ENCODE peak calls at places on chromosomes 13 and 19, in five cellular contexts. One of them, this sample, is unnamed.
A peak's percentile ranks its signal among the peaks of the same experiment; 100 is the strongest.

GRCh38 chr19:46489445-46490272 is 6.0 kb downstream of the PNMA8B start:
- DNase-seq in HL-60: no peak
- DNase-seq in psoas muscle: peak; percentile 65
- DNase-seq in osteoblast: peak; percentile 97
- DNase-seq in body of pancreas: peak; percentile 48
- DNase-seq in this sample: no peak

GRCh38 chr13:112752711-112753541 is 63.1 kb downstream of the ATP11A start:
- DNase-seq in psoas muscle: no peak
- DNase-seq in HL-60: no peak
- DNase-seq in osteoblast: peak; percentile 60
- DNase-seq in body of pancreas: no peak
- DNase-seq in this sample: no peak

GRCh38 chr19:44886141-44886540 is 4.9 kb upstream of the TOMM40 start:
- DNase-seq in osteoblast: peak; percentile 22
- DNase-seq in body of pancreas: no peak
- DNase-seq in psoas muscle: no peak
- DNase-seq in HL-60: no peak
- DNase-seq in this sample: no peak

GRCh38 chr13:25180795-25181537 is 8.9 kb upstream of the AMER2 start:
- DNase-seq in body of pancreas: no peak
- DNase-seq in HL-60: no peak
- DNase-seq in osteoblast: no peak
- DNase-seq in psoas muscle: no peak
- DNase-seq in this sample: no peak

GRCh38 chr13:23183292-23183691 is 2.5 kb downstream of the SGCG start:
- DNase-seq in HL-60: no peak
- DNase-seq in psoas muscle: peak; percentile 29
- DNase-seq in osteoblast: no peak
- DNase-seq in body of pancreas: no peak
- DNase-seq in this sample: no peak

GRCh38 chr13:46389985-46390384 is 2.9 kb upstream of the RUBCNL start:
- DNase-seq in body of pancreas: peak; percentile 70
- DNase-seq in HL-60: no peak
- DNase-seq in osteoblast: peak; percentile 32
- DNase-seq in psoas muscle: no peak
- DNase-seq in this sample: no peak

GRCh38 chr13:74687452-74688180 is 553.4 kb upstream of the KLF12 start:
- DNase-seq in body of pancreas: no peak
- DNase-seq in osteoblast: no peak
- DNase-seq in HL-60: no peak
- DNase-seq in psoas muscle: no peak
- DNase-seq in this sample: no peak

GRCh38 chr13:41723136-41723535 is 237.8 kb downstream of the VWA8 start:
- DNase-seq in osteoblast: no peak
- DNase-seq in body of pancreas: no peak
- DNase-seq in psoas muscle: no peak
- DNase-seq in HL-60: no peak
- DNase-seq in this sample: no peak

GRCh38 chr19:12984683-12985048 is 10.6 kb upstream of the NFIX start:
- DNase-seq in psoas muscle: peak; percentile 31
- DNase-seq in body of pancreas: no peak
- DNase-seq in osteoblast: peak; percentile 71
- DNase-seq in HL-60: no peak
- DNase-seq in this sample: no peak

GRCh38 chr19:41641879-41642485 is 15.1 kb upstream of the CEACAM4 start:
- DNase-seq in HL-60: peak; percentile 60
- DNase-seq in osteoblast: peak; percentile 94
- DNase-seq in body of pancreas: peak; percentile 80
- DNase-seq in psoas muscle: no peak
- DNase-seq in this sample: peak; percentile 55

GRCh38 chr19:23071087-23071511 is 45.7 kb upstream of the ZNF730 start:
- DNase-seq in body of pancreas: no peak
- DNase-seq in HL-60: no peak
- DNase-seq in osteoblast: peak; percentile 91
- DNase-seq in psoas muscle: peak; percentile 14
- DNase-seq in this sample: no peak

GRCh38 chr13:51221674-51222509 is at the start of gene FAM124A:
- DNase-seq in osteoblast: peak; percentile 97
- DNase-seq in HL-60: peak; percentile 52
- DNase-seq in psoas muscle: peak; percentile 48
- DNase-seq in body of pancreas: peak; percentile 38
- DNase-seq in this sample: no peak

GRCh38 chr19:55158848-55159793 is 1.6 kb upstream of the TNNI3 start:
- DNase-seq in osteoblast: peak; percentile 94
- DNase-seq in body of pancreas: no peak
- DNase-seq in HL-60: no peak
- DNase-seq in psoas muscle: peak; percentile 45
- DNase-seq in this sample: peak; percentile 78

GRCh38 chr19:3366761-3367571 is 583 bp downstream of the NFIC start:
- DNase-seq in osteoblast: peak; percentile 90
- DNase-seq in body of pancreas: peak; percentile 76
- DNase-seq in psoas muscle: peak; percentile 78
- DNase-seq in HL-60: peak; percentile 71
- DNase-seq in this sample: no peak

GRCh38 chr13:112893570-112894422 is 75.2 kb upstream of the MCF2L start:
- DNase-seq in osteoblast: peak; percentile 92
- DNase-seq in psoas muscle: no peak
- DNase-seq in body of pancreas: peak; percentile 73
- DNase-seq in HL-60: peak; percentile 24
- DNase-seq in this sample: peak; percentile 37

GRCh38 chr19:33394006-33394722 is 20.7 kb downstream of the CEBPG start:
- DNase-seq in HL-60: peak; percentile 76
- DNase-seq in osteoblast: peak; percentile 100
- DNase-seq in body of pancreas: no peak
- DNase-seq in psoas muscle: peak; percentile 85
- DNase-seq in this sample: no peak

GRCh38 chr13:105410602-105411001 is 1124.9 kb downstream of the EFNB2 start:
- DNase-seq in HL-60: no peak
- DNase-seq in osteoblast: peak; percentile 47
- DNase-seq in body of pancreas: peak; percentile 63
- DNase-seq in psoas muscle: peak; percentile 37
- DNase-seq in this sample: no peak

GRCh38 chr13:51902776-51903175 is 41.0 kb downstream of the CCDC70 start:
- DNase-seq in psoas muscle: no peak
- DNase-seq in osteoblast: no peak
- DNase-seq in body of pancreas: no peak
- DNase-seq in HL-60: no peak
- DNase-seq in this sample: no peak

GRCh38 chr19:7542556-7543348 is 7.2 kb downstream of the PNPLA6 start:
- DNase-seq in psoas muscle: no peak
- DNase-seq in body of pancreas: no peak
- DNase-seq in HL-60: no peak
- DNase-seq in osteoblast: no peak
- DNase-seq in this sample: no peak

This sample was measured in RKO.